ENCODE peak calls at places on chromosomes 12 and 14, in four cellular contexts. N is A549, X is HepG2, O is K562. H is an unnamed sample.

GRCh38 chr12:79415754-79416435 is 274.9 kb downstream of the PAWR start:
- DNase-seq in N (peak; percentile 31), X (peak; percentile 42), O (no peak), H (no peak)

GRCh38 chr14:89288114-89288513 is 128.9 kb downstream of the FOXN3 start:
- DNase-seq in N (no peak), X (peak; percentile 23), O (no peak), H (no peak)

GRCh38 chr12:19227190-19227879 is 97.8 kb downstream of the PLEKHA5 start:
- DNase-seq in N (no peak), X (no peak), O (no peak), H (no peak)

GRCh38 chr12:129911437-129912049 is 7.7 kb upstream of the TMEM132D start:
- DNase-seq in N (peak; percentile 59), X (peak; percentile 30), O (peak; percentile 67), H (peak; percentile 24)

GRCh38 chr12:105920161-105920684 is 218.5 kb downstream of the NUAK1 start:
- DNase-seq in N (no peak), X (no peak), O (no peak), H (no peak)

GRCh38 chr14:92673601-92674000 is 74.8 kb downstream of the LGMN start:
- DNase-seq in N (no peak), X (no peak), O (no peak), H (no peak)

GRCh38 chr12:77736219-77736965 is 94.3 kb upstream of the NAV3 start:
- DNase-seq in N (peak; percentile 2), X (no peak), O (no peak), H (no peak)

GRCh38 chr12:47088021-47088944 is 8.5 kb upstream of the AMIGO2 start:
- DNase-seq in N (peak; percentile 94), X (peak; percentile 53), O (no peak), H (no peak)

GRCh38 chr12:13135336-13136178 is 32.1 kb upstream of the GSG1 start:
- DNase-seq in N (peak; percentile 33), X (no peak), O (peak; percentile 5), H (peak; percentile 30)

GRCh38 chr14:72582582-72582981 is 311.3 kb downstream of the DPF3 start:
- DNase-seq in N (no peak), X (no peak), O (no peak), H (no peak)

GRCh38 chr12:15540469-15540872 is 218.2 kb downstream of the PTPRO start:
- DNase-seq in N (no peak), X (no peak), O (no peak), H (no peak)

GRCh38 chr12:68425998-68426397 is 93.8 kb upstream of the MDM1 start:
- DNase-seq in N (no peak), X (no peak), O (no peak), H (no peak)

GRCh38 chr12:45720069-45720468 is 9.4 kb upstream of the ARID2 start:
- DNase-seq in N (no peak), X (no peak), O (no peak), H (no peak)

GRCh38 chr14:52609445-52610044 is 56.9 kb downstream of the GPR137C start:
- DNase-seq in N (no peak), X (peak; percentile 7), O (no peak), H (peak; percentile 17)

GRCh38 chr14:54781936-54782802 is 120.5 kb downstream of the GCH1 start:
- DNase-seq in N (no peak), X (no peak), O (no peak), H (no peak)

GRCh38 chr14:72652179-72652578 is 241.7 kb downstream of the DPF3 start:
- DNase-seq in N (no peak), X (no peak), O (no peak), H (no peak)

GRCh38 chr12:23098110-23099049 is 473.4 kb downstream of the ETNK1 start:
- DNase-seq in N (no peak), X (no peak), O (no peak), H (no peak)

GRCh38 chr12:131218291-131219172 is 264.8 kb downstream of the ADGRD1 start:
- DNase-seq in N (peak; percentile 46), X (no peak), O (peak; percentile 30), H (peak; percentile 51)

GRCh38 chr14:101250948-101251811 is 310.1 kb upstream of the DIO3 start:
- DNase-seq in N (no peak), X (no peak), O (no peak), H (no peak)

GRCh38 chr12:80937391-80938238 is at the start of gene LIN7A:
- DNase-seq in N (peak; percentile 23), X (peak; percentile 18), O (no peak), H (peak; percentile 60)

GRCh38 chr14:54483073-54483745 is 5.6 kb downstream of the GMFB start:
- DNase-seq in N (no peak), X (peak; percentile 76), O (no peak), H (no peak)

GRCh38 chr14:43244142-43244625 is 1262.9 kb downstream of the FSCB start:
- DNase-seq in N (no peak), X (no peak), O (no peak), H (no peak)

GRCh38 chr12:28568083-28568482 is 377.8 kb downstream of the CCDC91 start:
- DNase-seq in N (peak; percentile 30), X (no peak), O (no peak), H (no peak)

GRCh38 chr14:91568626-91569025 is 58.5 kb upstream of the PPP4R3A start:
- DNase-seq in N (peak; percentile 11), X (peak; percentile 55), O (no peak), H (no peak)

GRCh38 chr14:38837333-38838048 is 265.5 kb downstream of the SEC23A start:
- DNase-seq in N (no peak), X (no peak), O (no peak), H (no peak)

GRCh38 chr14:35678403-35679028 is 130.6 kb downstream of the RALGAPA1 start:
- DNase-seq in N (no peak), X (no peak), O (no peak), H (no peak)

GRCh38 chr14:106872619-106873446 is 1346.5 kb downstream of the TMEM121 start:
- DNase-seq in N (peak; percentile 83), X (peak; percentile 84), O (peak; percentile 15), H (no peak)

GRCh38 chr14:37122288-37122687 is 50.1 kb downstream of the SLC25A21 start:
- DNase-seq in N (peak; percentile 58), X (peak; percentile 75), O (no peak), H (no peak)

GRCh38 chr12:131454418-131455217 is 256.3 kb upstream of the SFSWAP start:
- DNase-seq in N (peak; percentile 84), X (peak; percentile 60), O (peak; percentile 79), H (peak; percentile 82)

GRCh38 chr12:132834181-132834711 is 5.6 kb upstream of the GOLGA3 start:
- DNase-seq in N (no peak), X (no peak), O (no peak), H (no peak)

GRCh38 chr12:19129486-19130223 is at the start of gene PLEKHA5:
- DNase-seq in N (peak; percentile 64), X (peak; percentile 44), O (peak; percentile 84), H (peak; percentile 75)

GRCh38 chr14:89000007-89000942 is 175.8 kb downstream of the TTC8 start:
- DNase-seq in N (peak; percentile 96), X (peak; percentile 29), O (peak; percentile 53), H (peak; percentile 19)

GRCh38 chr14:92968291-92969020 is 45.5 kb downstream of the CHGA start:
- DNase-seq in N (no peak), X (no peak), O (no peak), H (no peak)

GRCh38 chr12:52380271-52380694 is 5.2 kb downstream of the KRT84 start:
- DNase-seq in N (peak; percentile 66), X (no peak), O (no peak), H (peak; percentile 66)

GRCh38 chr12:133023566-133023965 is 13.7 kb upstream of the ZNF84 start:
- DNase-seq in N (no peak), X (no peak), O (no peak), H (no peak)

GRCh38 chr12:105172037-105172436 is 63.9 kb downstream of the APPL2 start:
- DNase-seq in N (no peak), X (no peak), O (no peak), H (no peak)

GRCh38 chr12:45290218-45290609 is 74.3 kb downstream of the ANO6 start:
- DNase-seq in N (peak; percentile 38), X (no peak), O (no peak), H (no peak)

GRCh38 chr12:126397071-126397571 is 1331.9 kb downstream of the AACS start:
- DNase-seq in N (no peak), X (no peak), O (no peak), H (no peak)

GRCh38 chr12:121610239-121611149 is 15.8 kb upstream of the ORAI1 start:
- DNase-seq in N (no peak), X (no peak), O (no peak), H (no peak)
- TF ChIP-seq HMGXB4 in N (no peak), X (no peak), O (no peak), H (no peak)

GRCh38 chr14:69339426-69339825 is 58.7 kb downstream of the ERH start:
- DNase-seq in N (no peak), X (no peak), O (no peak), H (no peak)

GRCh38 chr14:69333791-69334337 is 64.2 kb downstream of the ERH start:
- DNase-seq in N (no peak), X (no peak), O (no peak), H (no peak)

GRCh38 chr14:69334576-69334975 is 63.5 kb downstream of the ERH start:
- DNase-seq in N (no peak), X (no peak), O (no peak), H (no peak)

GRCh38 chr14:69335421-69335820 is 62.7 kb downstream of the ERH start:
- DNase-seq in N (no peak), X (no peak), O (no peak), H (no peak)

GRCh38 chr14:69337984-69338383 is 60.1 kb downstream of the ERH start:
- DNase-seq in N (no peak), X (no peak), O (no peak), H (no peak)
- TF ChIP-seq HMGXB4 in N (no peak), X (no peak), O (no peak), H (no peak)

GRCh38 chr14:75453817-75454434 is 26.1 kb downstream of the JDP2 start:
- DNase-seq in N (no peak), X (no peak), O (peak; percentile 25), H (peak; percentile 29)

GRCh38 chr14:75457024-75457390 is 29.2 kb downstream of the JDP2 start:
- DNase-seq in N (no peak), X (no peak), O (no peak), H (no peak)

GRCh38 chr14:75456069-75457023 is 28.5 kb downstream of the JDP2 start:
- DNase-seq in N (no peak), X (no peak), O (no peak), H (no peak)

GRCh38 chr14:75452900-75453816 is 25.3 kb downstream of the JDP2 start:
- DNase-seq in N (peak; percentile 80), X (peak; percentile 86), O (no peak), H (peak; percentile 84)

DNA sequence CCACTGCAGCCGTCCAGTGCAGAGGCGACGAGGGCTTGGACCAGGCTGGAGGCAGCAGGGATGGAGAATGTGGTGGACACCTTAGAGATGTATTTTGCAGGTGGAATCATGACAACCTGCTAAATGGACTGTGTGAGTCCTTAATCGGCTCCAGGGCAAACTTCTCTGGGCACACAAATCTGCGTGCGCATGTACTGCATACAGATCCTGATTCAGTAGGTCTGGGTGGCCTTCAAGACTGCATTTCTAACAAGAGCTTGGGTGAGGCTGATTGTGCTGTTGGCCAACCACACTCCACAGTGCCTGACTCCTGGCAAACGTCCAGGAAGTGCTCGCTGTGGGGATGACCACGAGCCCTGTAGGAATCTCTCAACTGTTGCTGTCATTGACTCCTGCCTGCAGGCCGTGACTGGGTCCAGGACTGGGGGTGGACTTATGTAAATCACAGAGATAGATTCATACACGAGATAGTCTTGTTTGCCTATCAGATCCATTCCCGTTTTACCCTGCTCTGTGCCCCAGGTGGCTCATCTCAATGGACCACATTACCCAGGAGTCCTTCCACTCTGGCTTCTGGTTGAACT is 27.2 kb downstream of the JDP2 start:
- DNase-seq in N (peak; percentile 31), X (peak; percentile 15), O (peak; percentile 13), H (no peak)
- TF ChIP-seq HMGXB4 in N (no peak), X (no peak), O (no peak), H (no peak)

GRCh38 chr12:120204171-120204570 is 3.3 kb upstream of the RPLP0 start:
- DNase-seq in N (no peak), X (no peak), O (no peak), H (no peak)
- TF ChIP-seq HMGXB4 in N (no peak), X (no peak), O (no peak), H (no peak)

H was measured in WTC11.